ENCODE peak calls at places on chromosome 2, in four cellular contexts. O is posterior cingulate gyrus, K is fibroblast of villous mesenchyme, E is OCI-LY7. I is an unnamed sample.

GRCh38 chr2:145194671-145195070 is 674.8 kb upstream of the ZEB2 start:
- DNase-seq in K (peak; percentile 10), E (no peak), O (no peak), I (no peak)

GRCh38 chr2:234204480-234204879 is 154.0 kb downstream of the SPP2 start:
- DNase-seq in K (no peak), E (no peak), O (no peak), I (no peak)

GRCh38 chr2:70956141-70956540 is 20.4 kb downstream of the ATP6V1B1 start:
- DNase-seq in O (no peak), K (no peak), E (no peak), I (no peak)

GRCh38 chr2:96305091-96305978 is at the start of gene SNRNP200:
- DNase-seq in O (peak; percentile 97), K (peak; percentile 81), E (peak; percentile 91), I (no peak)

GRCh38 chr2:218329027-218329825 is 27.4 kb upstream of the CATIP start:
- DNase-seq in E (no peak), O (peak; percentile 66), K (no peak), I (no peak)

GRCh38 chr2:132392211-132392610 is 24.4 kb upstream of the GPR39 start:
- DNase-seq in K (no peak), E (no peak), O (no peak), I (no peak)

GRCh38 chr2:97870396-97870843 is 125.3 kb downstream of the TMEM131 start:
- DNase-seq in K (peak; percentile 89), O (no peak), E (peak; percentile 55), I (no peak)

GRCh38 chr2:229980440-229981184 is 58.3 kb downstream of the FBXO36 start:
- DNase-seq in E (no peak), K (peak; percentile 72), O (peak; percentile 86), I (peak; percentile 50)

GRCh38 chr2:40554665-40555294 is 102.9 kb upstream of the SLC8A1 start:
- DNase-seq in O (no peak), E (peak; percentile 72), K (peak; percentile 60), I (peak; percentile 25)

GRCh38 chr2:216205486-216205885 is 96.3 kb downstream of the XRCC5 start:
- DNase-seq in E (no peak), O (no peak), K (no peak), I (no peak)

GRCh38 chr2:47336259-47337238 is 66.4 kb upstream of the MSH2 start:
- DNase-seq in E (peak; percentile 58), O (no peak), K (no peak), I (no peak)

GRCh38 chr2:75055820-75056675 is 97.6 kb downstream of the POLE4 start:
- DNase-seq in K (no peak), O (no peak), E (no peak), I (no peak)

GRCh38 chr2:203451011-203451410 is 84.1 kb downstream of the RAPH1 start:
- DNase-seq in K (peak; percentile 19), O (no peak), E (no peak), I (no peak)

I was measured in glomerular endothelial cell.